ENCODE peak calls at places on chromosomes 3 and 15, in eight cellular contexts. F is choroid plexus epithelial cell, B is GM13977, M is glutamatergic neuron, A is neuronal stem cell, Z is adrenal gland, O is fibroblast of the aortic adventitia, L is T47D. W is an unnamed sample.

GRCh38 chr3:150421799-150422548 is 13.9 kb downstream of the TSC22D2 start:
- DNase-seq in M (no peak), B (no peak), O (peak), L (no peak), Z (no peak), A (no peak), F (peak), W (no peak)

GRCh38 chr15:92082217-92082843 is 228.8 kb downstream of the SLCO3A1 start:
- DNase-seq in A (peak), F (peak), B (peak), L (peak), Z (peak), O (peak), M (peak), W (peak)

GRCh38 chr3:137767146-137768020 is 3.3 kb downstream of the SOX14 start:
- DNase-seq in M (peak), Z (no peak), F (no peak), L (no peak), A (no peak), O (no peak), B (peak), W (peak)

GRCh38 chr3:55629432-55629831 is 142.3 kb upstream of the WNT5A start:
- DNase-seq in L (no peak), O (no peak), Z (no peak), F (peak), M (no peak), A (no peak), B (no peak), W (no peak)

GRCh38 chr3:171806200-171807128 is 3.8 kb downstream of the PLD1 start:
- DNase-seq in O (peak), A (no peak), L (peak), F (peak), M (no peak), B (peak), Z (no peak), W (no peak)

GRCh38 chr15:92681141-92681622 is 25.6 kb upstream of the FAM174B start:
- DNase-seq in A (no peak), O (peak), F (peak), Z (no peak), B (no peak), M (no peak), L (no peak), W (no peak)

GRCh38 chr3:138397983-138398382 is 36.4 kb upstream of the ESYT3 start:
- DNase-seq in M (no peak), O (no peak), A (no peak), Z (no peak), B (peak), L (no peak), F (no peak), W (no peak)

GRCh38 chr15:91988071-91988470 is 134.6 kb downstream of the SLCO3A1 start:
- DNase-seq in O (no peak), B (no peak), F (no peak), M (no peak), Z (no peak), A (no peak), L (no peak), W (no peak)

GRCh38 chr3:13811614-13812013 is 68.3 kb downstream of the WNT7A start:
- DNase-seq in O (no peak), M (no peak), B (no peak), L (no peak), F (no peak), A (no peak), Z (no peak), W (no peak)

GRCh38 chr3:16109929-16110328 is 64.6 kb upstream of the GALNT15 start:
- DNase-seq in M (no peak), L (no peak), Z (no peak), A (no peak), O (no peak), B (no peak), F (no peak), W (no peak)

GRCh38 chr15:40115670-40116093 is 7.0 kb upstream of the BMF start:
- DNase-seq in A (no peak), L (no peak), F (peak), M (no peak), Z (no peak), O (no peak), B (peak), W (peak)

GRCh38 chr15:52486003-52486996 is 42.4 kb downstream of the MYO5A start:
- DNase-seq in L (no peak), Z (no peak), M (peak), B (no peak), O (no peak), F (no peak), A (peak), W (no peak)

GRCh38 chr15:78415284-78415683 is 22.7 kb upstream of the IREB2 start:
- DNase-seq in Z (no peak), F (peak), M (no peak), B (no peak), O (peak), L (peak), A (no peak), W (no peak)

GRCh38 chr3:18982920-18983319 is 165.4 kb upstream of the KCNH8 start:
- DNase-seq in M (no peak), B (no peak), O (no peak), F (no peak), Z (no peak), A (no peak), L (no peak), W (no peak)

GRCh38 chr3:89227634-89228033 is 120.2 kb downstream of the EPHA3 start:
- DNase-seq in B (no peak), L (no peak), M (no peak), A (no peak), F (peak), Z (no peak), O (peak), W (no peak)

GRCh38 chr3:55893045-55893664 is 406.0 kb upstream of the WNT5A start:
- DNase-seq in O (no peak), M (no peak), B (no peak), F (peak), L (no peak), A (no peak), Z (no peak), W (no peak)

GRCh38 chr3:61631108-61631769 is 69.9 kb downstream of the PTPRG start:
- DNase-seq in O (no peak), L (no peak), A (no peak), B (no peak), F (no peak), Z (no peak), M (no peak), W (no peak)

GRCh38 chr3:45056608-45057301 is 30.7 kb downstream of the CLEC3B start:
- DNase-seq in F (peak), Z (no peak), B (no peak), O (no peak), M (no peak), L (no peak), A (no peak), W (no peak)

GRCh38 chr3:190120161-190121060 is at the start of gene P3H2:
- DNase-seq in O (peak), A (peak), B (peak), L (no peak), Z (peak), F (peak), M (peak), W (peak)

GRCh38 chr15:101256756-101257155 is 4.9 kb upstream of the CHSY1 start:
- DNase-seq in M (no peak), B (no peak), L (no peak), A (no peak), O (no peak), Z (no peak), F (no peak), W (no peak)

GRCh38 chr3:131988209-131988608 is 46.6 kb downstream of the CPNE4 start:
- DNase-seq in Z (no peak), B (no peak), O (no peak), A (no peak), F (no peak), L (no peak), M (no peak), W (no peak)

GRCh38 chr3:135853981-135854380 is 111.5 kb upstream of the PPP2R3A start:
- DNase-seq in F (no peak), B (no peak), M (no peak), A (no peak), L (no peak), Z (no peak), O (peak), W (no peak)

GRCh38 chr3:65979731-65980130 is 59.0 kb downstream of the MAGI1 start:
- DNase-seq in L (no peak), A (no peak), F (peak), M (no peak), B (no peak), O (peak), Z (no peak), W (no peak)

GRCh38 chr15:75675579-75676404 is 28.1 kb downstream of the SNX33 start:
- DNase-seq in O (no peak), B (no peak), F (no peak), A (no peak), L (no peak), Z (no peak), M (no peak), W (no peak)

GRCh38 chr15:76837474-76837873 is 67.7 kb downstream of the SCAPER start:
- DNase-seq in F (no peak), M (no peak), Z (no peak), A (no peak), O (no peak), L (no peak), B (no peak), W (no peak)

GRCh38 chr15:58432421-58432820 is 630 bp downstream of the LIPC start:
- DNase-seq in M (no peak), A (no peak), L (no peak), Z (no peak), B (no peak), F (peak), O (peak), W (no peak)

GRCh38 chr15:35496585-35496984 is 49.4 kb downstream of the DPH6 start:
- DNase-seq in F (no peak), A (no peak), O (no peak), Z (no peak), B (peak), L (no peak), M (no peak), W (peak)

GRCh38 chr15:88342666-88343065 is 86.1 kb upstream of the NTRK3 start:
- DNase-seq in A (no peak), B (no peak), F (no peak), Z (no peak), O (peak), M (no peak), L (no peak), W (no peak)

GRCh38 chr3:151377768-151378385 is 6.7 kb downstream of the P2RY12 start:
- DNase-seq in Z (no peak), O (no peak), A (no peak), L (no peak), M (no peak), F (no peak), B (no peak), W (peak)

GRCh38 chr15:99631256-99631655 is 65.5 kb downstream of the MEF2A start:
- DNase-seq in F (no peak), B (peak), M (no peak), L (no peak), Z (no peak), O (no peak), A (no peak), W (peak)

GRCh38 chr3:130288670-130289069 is 56.8 kb upstream of the COL6A5 start:
- DNase-seq in B (no peak), L (no peak), Z (no peak), O (no peak), M (no peak), A (no peak), F (no peak), W (no peak)

GRCh38 chr3:113745273-113746068 is 578 bp downstream of the NAA50 start:
- DNase-seq in B (peak), Z (peak), F (peak), A (peak), L (peak), M (peak), O (peak), W (peak)

GRCh38 chr3:9947025-9947995 is 4.9 kb downstream of the PRRT3 start:
- DNase-seq in L (no peak), F (peak), A (peak), B (no peak), M (peak), O (peak), Z (peak), W (no peak)

GRCh38 chr15:56095406-56095805 is 102.0 kb upstream of the NEDD4 start:
- DNase-seq in A (no peak), L (no peak), O (no peak), M (no peak), Z (no peak), B (no peak), F (no peak), W (no peak)

GRCh38 chr3:48709051-48709461 is 8.0 kb downstream of the IP6K2 start:
- DNase-seq in M (no peak), B (no peak), F (no peak), L (no peak), A (no peak), O (no peak), Z (no peak), W (no peak)

GRCh38 chr3:32175607-32176197 is 62.8 kb upstream of the CMTM8 start:
- DNase-seq in L (peak), O (peak), Z (peak), F (peak), A (peak), B (peak), M (peak), W (peak)

GRCh38 chr15:89132611-89133242 is 44.5 kb downstream of the ABHD2 start:
- DNase-seq in L (no peak), Z (no peak), B (no peak), A (no peak), O (no peak), F (no peak), M (no peak), W (no peak)

GRCh38 chr3:60696559-60697125 is 554.6 kb downstream of the FHIT start:
- DNase-seq in F (no peak), L (no peak), M (no peak), O (no peak), A (no peak), B (no peak), Z (no peak), W (no peak)

GRCh38 chr15:42215854-42216829 is 8.0 kb upstream of the VPS39 start:
- DNase-seq in Z (no peak), M (no peak), L (no peak), O (peak), B (no peak), F (peak), A (no peak), W (no peak)

GRCh38 chr15:85831415-85832113 is 36.8 kb upstream of the KLHL25 start:
- DNase-seq in F (peak), A (peak), B (no peak), O (peak), Z (peak), L (peak), M (peak), W (peak)